ENCODE peak calls at places on chromosome 10, in nine cellular contexts. One of them, this sample, is unnamed.

GRCh38 chr10:2936816-2937215 is 130.5 kb upstream of the PFKP start:
- DNase-seq in tibial nerve: no peak
- DNase-seq in PC-9: no peak
- DNase-seq in cardiac muscle cell: peak
- DNase-seq in endodermal cell: no peak
- DNase-seq in HepG2: no peak
- DNase-seq in left lung: no peak
- DNase-seq in colonic mucosa: peak
- DNase-seq in aorta: no peak
- DNase-seq in this sample: no peak

GRCh38 chr10:103716206-103717160 is 138.9 kb downstream of the SH3PXD2A start:
- DNase-seq in tibial nerve: no peak
- DNase-seq in PC-9: peak
- DNase-seq in cardiac muscle cell: peak
- DNase-seq in endodermal cell: no peak
- DNase-seq in HepG2: peak
- DNase-seq in left lung: no peak
- DNase-seq in colonic mucosa: peak
- DNase-seq in aorta: no peak
- DNase-seq in this sample: no peak

GRCh38 chr10:69413221-69413865 is 3.4 kb downstream of the TACR2 start:
- DNase-seq in tibial nerve: peak
- DNase-seq in PC-9: no peak
- DNase-seq in cardiac muscle cell: peak
- DNase-seq in endodermal cell: peak
- DNase-seq in HepG2: peak
- DNase-seq in left lung: peak
- DNase-seq in colonic mucosa: no peak
- DNase-seq in aorta: peak
- DNase-seq in this sample: no peak

GRCh38 chr10:23657677-23658076 is 218.8 kb downstream of the OTUD1 start:
- DNase-seq in tibial nerve: no peak
- DNase-seq in PC-9: no peak
- DNase-seq in cardiac muscle cell: no peak
- DNase-seq in endodermal cell: no peak
- DNase-seq in HepG2: no peak
- DNase-seq in left lung: no peak
- DNase-seq in colonic mucosa: no peak
- DNase-seq in aorta: no peak
- DNase-seq in this sample: no peak

GRCh38 chr10:23994459-23995046 is 214.4 kb upstream of the KIAA1217 start:
- DNase-seq in tibial nerve: peak
- DNase-seq in PC-9: no peak
- DNase-seq in cardiac muscle cell: peak
- DNase-seq in endodermal cell: peak
- DNase-seq in HepG2: peak
- DNase-seq in left lung: no peak
- DNase-seq in colonic mucosa: peak
- DNase-seq in aorta: no peak
- DNase-seq in this sample: no peak

GRCh38 chr10:112435013-112435619 is 11.6 kb downstream of the ZDHHC6 start:
- DNase-seq in tibial nerve: no peak
- DNase-seq in PC-9: peak
- DNase-seq in cardiac muscle cell: peak
- DNase-seq in endodermal cell: no peak
- DNase-seq in HepG2: peak
- DNase-seq in left lung: no peak
- DNase-seq in colonic mucosa: no peak
- DNase-seq in aorta: no peak
- DNase-seq in this sample: no peak

GRCh38 chr10:79560160-79560709 is at the start of gene SFTPA2:
- DNase-seq in tibial nerve: no peak
- DNase-seq in PC-9: peak
- DNase-seq in cardiac muscle cell: no peak
- DNase-seq in endodermal cell: no peak
- DNase-seq in HepG2: no peak
- DNase-seq in left lung: no peak
- DNase-seq in colonic mucosa: peak
- DNase-seq in aorta: no peak
- DNase-seq in this sample: no peak

GRCh38 chr10:70000262-70000661 is 52.4 kb upstream of the MACROH2A2 start:
- DNase-seq in tibial nerve: no peak
- DNase-seq in PC-9: no peak
- DNase-seq in cardiac muscle cell: no peak
- DNase-seq in endodermal cell: no peak
- DNase-seq in HepG2: no peak
- DNase-seq in left lung: no peak
- DNase-seq in colonic mucosa: no peak
- DNase-seq in aorta: no peak
- DNase-seq in this sample: no peak

GRCh38 chr10:68348265-68348741 is 15.6 kb upstream of the PBLD start:
- DNase-seq in tibial nerve: no peak
- DNase-seq in PC-9: no peak
- DNase-seq in cardiac muscle cell: peak
- DNase-seq in endodermal cell: peak
- DNase-seq in HepG2: peak
- DNase-seq in left lung: no peak
- DNase-seq in colonic mucosa: peak
- DNase-seq in aorta: no peak
- DNase-seq in this sample: peak

GRCh38 chr10:109987413-109987812 is 20.4 kb upstream of the ADD3 start:
- DNase-seq in tibial nerve: no peak
- DNase-seq in PC-9: no peak
- DNase-seq in cardiac muscle cell: peak
- DNase-seq in endodermal cell: no peak
- DNase-seq in HepG2: peak
- DNase-seq in left lung: no peak
- DNase-seq in colonic mucosa: no peak
- DNase-seq in aorta: no peak
- DNase-seq in this sample: no peak

GRCh38 chr10:67770537-67770936 is 67.5 kb downstream of the DNAJC12 start:
- DNase-seq in tibial nerve: no peak
- DNase-seq in PC-9: no peak
- DNase-seq in cardiac muscle cell: no peak
- DNase-seq in endodermal cell: no peak
- DNase-seq in HepG2: no peak
- DNase-seq in left lung: no peak
- DNase-seq in colonic mucosa: no peak
- DNase-seq in aorta: no peak
- DNase-seq in this sample: no peak

GRCh38 chr10:113179270-113179669 is 229.2 kb downstream of the TCF7L2 start:
- DNase-seq in tibial nerve: no peak
- DNase-seq in PC-9: no peak
- DNase-seq in cardiac muscle cell: peak
- DNase-seq in endodermal cell: peak
- DNase-seq in HepG2: no peak
- DNase-seq in left lung: peak
- DNase-seq in colonic mucosa: no peak
- DNase-seq in aorta: no peak
- DNase-seq in this sample: no peak

GRCh38 chr10:33661580-33662269 is 327.3 kb upstream of the NRP1 start:
- DNase-seq in tibial nerve: peak
- DNase-seq in PC-9: peak
- DNase-seq in cardiac muscle cell: peak
- DNase-seq in endodermal cell: no peak
- DNase-seq in HepG2: peak
- DNase-seq in left lung: peak
- DNase-seq in colonic mucosa: peak
- DNase-seq in aorta: peak
- DNase-seq in this sample: no peak

GRCh38 chr10:66827353-66827752 is 98.5 kb upstream of the LRRTM3 start:
- DNase-seq in tibial nerve: no peak
- DNase-seq in PC-9: peak
- DNase-seq in cardiac muscle cell: peak
- DNase-seq in endodermal cell: no peak
- DNase-seq in HepG2: no peak
- DNase-seq in left lung: no peak
- DNase-seq in colonic mucosa: no peak
- DNase-seq in aorta: no peak
- DNase-seq in this sample: no peak

GRCh38 chr10:127198721-127199120 is 2.3 kb upstream of the INSYN2A start:
- DNase-seq in tibial nerve: no peak
- DNase-seq in PC-9: no peak
- DNase-seq in cardiac muscle cell: no peak
- DNase-seq in endodermal cell: no peak
- DNase-seq in HepG2: no peak
- DNase-seq in left lung: no peak
- DNase-seq in colonic mucosa: no peak
- DNase-seq in aorta: no peak
- DNase-seq in this sample: no peak

GRCh38 chr10:52454476-52454875 is 140.4 kb downstream of the DKK1 start:
- DNase-seq in tibial nerve: no peak
- DNase-seq in PC-9: no peak
- DNase-seq in cardiac muscle cell: no peak
- DNase-seq in endodermal cell: no peak
- DNase-seq in HepG2: no peak
- DNase-seq in left lung: no peak
- DNase-seq in colonic mucosa: no peak
- DNase-seq in aorta: no peak
- DNase-seq in this sample: no peak
- H3K27ac ChIP-seq in tibial nerve: no peak
- H3K27ac ChIP-seq in PC-9: no peak
- H3K27ac ChIP-seq in cardiac muscle cell: no peak
- H3K27ac ChIP-seq in endodermal cell: no peak
- H3K27ac ChIP-seq in HepG2: no peak
- H3K27ac ChIP-seq in left lung: no peak
- H3K27ac ChIP-seq in colonic mucosa: no peak
- H3K27ac ChIP-seq in aorta: no peak
- H3K27ac ChIP-seq in this sample: no peak

DNA sequence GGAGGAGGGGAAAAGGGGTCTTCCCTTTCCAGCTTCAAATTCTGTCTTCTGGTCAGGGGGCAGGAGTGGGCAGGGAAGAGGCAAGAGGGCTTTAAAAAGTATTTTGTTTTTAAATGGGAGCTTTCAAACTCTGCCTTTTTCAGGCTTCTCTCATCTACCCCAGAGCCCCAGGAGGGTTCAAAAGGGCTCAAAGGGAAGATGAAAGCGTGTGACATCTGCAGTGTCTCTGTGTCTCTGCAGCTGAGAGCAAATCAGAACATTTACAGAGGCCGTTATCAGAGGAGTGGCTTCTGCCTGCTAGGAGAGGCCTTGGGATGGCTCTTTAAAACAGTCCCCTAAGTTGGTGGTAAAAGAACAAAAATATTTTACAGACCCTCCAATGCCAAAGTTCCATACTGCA is 30.3 kb downstream of the TRIM8 start:
- DNase-seq in tibial nerve: no peak
- DNase-seq in PC-9: no peak
- DNase-seq in cardiac muscle cell: no peak
- DNase-seq in endodermal cell: no peak
- DNase-seq in HepG2: peak
- DNase-seq in left lung: no peak
- DNase-seq in colonic mucosa: no peak
- DNase-seq in aorta: no peak
- DNase-seq in this sample: no peak
- H3K27ac ChIP-seq in tibial nerve: peak
- H3K27ac ChIP-seq in PC-9: no peak
- H3K27ac ChIP-seq in cardiac muscle cell: peak
- H3K27ac ChIP-seq in endodermal cell: peak
- H3K27ac ChIP-seq in HepG2: no peak
- H3K27ac ChIP-seq in left lung: peak
- H3K27ac ChIP-seq in colonic mucosa: peak
- H3K27ac ChIP-seq in aorta: peak
- H3K27ac ChIP-seq in this sample: peak

DNA sequence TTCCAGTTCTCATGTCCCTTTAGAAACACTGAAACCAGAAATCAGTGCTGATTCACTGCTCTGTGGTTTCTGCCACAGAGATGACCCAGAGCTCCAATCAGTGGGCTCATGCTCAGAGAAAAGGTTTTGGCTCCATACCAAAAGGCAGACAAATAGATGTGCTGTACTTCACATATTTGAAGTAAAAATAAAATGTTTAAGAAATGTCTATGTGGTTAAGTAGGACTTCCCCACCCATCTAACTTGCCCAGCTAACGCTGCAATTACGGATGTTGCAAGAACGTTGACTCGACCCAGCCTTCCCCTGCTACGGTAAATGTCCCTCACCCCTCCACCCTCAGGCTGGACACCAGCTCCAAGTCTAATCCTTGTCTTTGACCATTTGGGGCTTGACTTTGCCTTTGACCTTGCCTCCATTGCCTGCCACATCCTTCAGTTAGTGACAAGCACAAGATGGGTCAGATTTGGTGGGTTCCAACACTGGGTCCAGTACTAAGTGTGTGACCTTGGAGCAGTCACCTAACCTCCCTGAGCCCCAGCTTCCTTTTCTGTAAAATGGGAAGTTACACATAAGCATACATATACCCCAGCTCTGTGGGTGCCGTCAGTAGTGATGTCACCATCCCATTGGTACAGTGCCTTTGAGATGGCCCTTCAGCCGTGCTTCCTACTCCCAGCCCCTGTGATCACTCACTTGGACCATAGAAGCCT is 95.8 kb downstream of the CHST15 start:
- DNase-seq in tibial nerve: no peak
- DNase-seq in PC-9: peak
- DNase-seq in cardiac muscle cell: peak
- DNase-seq in endodermal cell: no peak
- DNase-seq in HepG2: peak
- DNase-seq in left lung: peak
- DNase-seq in colonic mucosa: no peak
- DNase-seq in aorta: no peak
- DNase-seq in this sample: no peak
- H3K27ac ChIP-seq in tibial nerve: peak
- H3K27ac ChIP-seq in PC-9: peak
- H3K27ac ChIP-seq in cardiac muscle cell: no peak
- H3K27ac ChIP-seq in endodermal cell: no peak
- H3K27ac ChIP-seq in HepG2: no peak
- H3K27ac ChIP-seq in left lung: peak
- H3K27ac ChIP-seq in colonic mucosa: peak
- H3K27ac ChIP-seq in aorta: no peak
- H3K27ac ChIP-seq in this sample: no peak

GRCh38 chr10:87973635-87974034 is 110.2 kb downstream of the PTEN start:
- DNase-seq in tibial nerve: no peak
- DNase-seq in PC-9: no peak
- DNase-seq in cardiac muscle cell: no peak
- DNase-seq in endodermal cell: no peak
- DNase-seq in HepG2: no peak
- DNase-seq in left lung: no peak
- DNase-seq in colonic mucosa: no peak
- DNase-seq in aorta: no peak
- DNase-seq in this sample: no peak

GRCh38 chr10:87978166-87978565 is 114.7 kb downstream of the PTEN start:
- DNase-seq in tibial nerve: no peak
- DNase-seq in PC-9: no peak
- DNase-seq in cardiac muscle cell: no peak
- DNase-seq in endodermal cell: no peak
- DNase-seq in HepG2: no peak
- DNase-seq in left lung: no peak
- DNase-seq in colonic mucosa: no peak
- DNase-seq in aorta: no peak
- DNase-seq in this sample: no peak

GRCh38 chr10:87974130-87974529 is 110.7 kb downstream of the PTEN start:
- DNase-seq in tibial nerve: no peak
- DNase-seq in PC-9: no peak
- DNase-seq in cardiac muscle cell: no peak
- DNase-seq in endodermal cell: no peak
- DNase-seq in HepG2: no peak
- DNase-seq in left lung: no peak
- DNase-seq in colonic mucosa: no peak
- DNase-seq in aorta: no peak
- DNase-seq in this sample: no peak

GRCh38 chr10:87976101-87976743 is 112.8 kb downstream of the PTEN start:
- DNase-seq in tibial nerve: no peak
- DNase-seq in PC-9: no peak
- DNase-seq in cardiac muscle cell: peak
- DNase-seq in endodermal cell: no peak
- DNase-seq in HepG2: no peak
- DNase-seq in left lung: no peak
- DNase-seq in colonic mucosa: no peak
- DNase-seq in aorta: no peak
- DNase-seq in this sample: no peak

GRCh38 chr10:87974769-87975168 is 111.3 kb downstream of the PTEN start:
- DNase-seq in tibial nerve: no peak
- DNase-seq in PC-9: no peak
- DNase-seq in cardiac muscle cell: no peak
- DNase-seq in endodermal cell: no peak
- DNase-seq in HepG2: no peak
- DNase-seq in left lung: no peak
- DNase-seq in colonic mucosa: no peak
- DNase-seq in aorta: no peak
- DNase-seq in this sample: no peak
- H3K27ac ChIP-seq in tibial nerve: no peak
- H3K27ac ChIP-seq in PC-9: no peak
- H3K27ac ChIP-seq in cardiac muscle cell: no peak
- H3K27ac ChIP-seq in endodermal cell: no peak
- H3K27ac ChIP-seq in HepG2: no peak
- H3K27ac ChIP-seq in left lung: no peak
- H3K27ac ChIP-seq in colonic mucosa: no peak
- H3K27ac ChIP-seq in aorta: no peak
- H3K27ac ChIP-seq in this sample: no peak

This sample was measured in caudate nucleus.